ENCODE peak calls at places on chromosomes 11 and 22, in nine cellular contexts. V is Peyer's patch, O is IMR-90, L is adrenal gland, E is stomach, J is testis, K is HCT116, X is tibial nerve, P is neural progenitor cell. F is an unnamed sample.

GRCh38 chr22:29917052-29917902 is 34.3 kb downstream of the MTMR3 start:
- DNase-seq in V (no peak), O (peak; percentile 11), L (peak; percentile 75), E (no peak), J (peak; percentile 52), K (no peak), X (no peak), P (no peak), F (no peak)

GRCh38 chr22:46011627-46012181 is 34.7 kb upstream of the WNT7B start:
- DNase-seq in V (no peak), O (no peak), L (peak; percentile 15), E (no peak), J (no peak), K (no peak), X (no peak), P (no peak), F (no peak)

GRCh38 chr11:41175304-41175972 is 284.0 kb downstream of the LRRC4C start:
- DNase-seq in V (no peak), O (no peak), L (no peak), E (no peak), J (no peak), K (no peak), X (no peak), P (peak; percentile 4), F (no peak)

GRCh38 chr11:122668562-122669090 is 13.1 kb downstream of the UBASH3B start:
- DNase-seq in V (no peak), O (peak; percentile 98), L (no peak), E (no peak), J (no peak), K (peak; percentile 34), X (no peak), P (no peak), F (peak; percentile 38)

GRCh38 chr11:94068764-94069163 is 47.6 kb downstream of the HEPHL1 start:
- DNase-seq in V (no peak), O (no peak), L (no peak), E (no peak), J (no peak), K (no peak), X (no peak), P (no peak), F (no peak)

GRCh38 chr11:2376751-2377451 is at the start of gene CD81:
- DNase-seq in V (peak; percentile 71), O (peak; percentile 33), L (peak; percentile 51), E (peak; percentile 53), J (peak; percentile 69), K (no peak), X (no peak), P (peak; percentile 79), F (no peak)

GRCh38 chr11:72813740-72814138 is 472 bp upstream of the ATG16L2 start:
- DNase-seq in V (peak; percentile 91), O (peak; percentile 66), L (peak; percentile 86), E (peak; percentile 85), J (peak; percentile 84), K (peak; percentile 56), X (peak; percentile 56), P (peak; percentile 82), F (no peak)

GRCh38 chr11:108549319-108549885 is 44.2 kb downstream of the EXPH5 start:
- DNase-seq in V (no peak), O (no peak), L (no peak), E (no peak), J (no peak), K (no peak), X (no peak), P (no peak), F (no peak)

GRCh38 chr11:117887431-117888139 is 11.1 kb upstream of the FXYD6 start:
- DNase-seq in V (peak; percentile 47), O (no peak), L (no peak), E (no peak), J (peak; percentile 14), K (no peak), X (no peak), P (no peak), F (no peak)

GRCh38 chr11:114441921-114442320 is 2.7 kb downstream of the REXO2 start:
- DNase-seq in V (no peak), O (no peak), L (no peak), E (no peak), J (no peak), K (no peak), X (no peak), P (no peak), F (no peak)

DNA sequence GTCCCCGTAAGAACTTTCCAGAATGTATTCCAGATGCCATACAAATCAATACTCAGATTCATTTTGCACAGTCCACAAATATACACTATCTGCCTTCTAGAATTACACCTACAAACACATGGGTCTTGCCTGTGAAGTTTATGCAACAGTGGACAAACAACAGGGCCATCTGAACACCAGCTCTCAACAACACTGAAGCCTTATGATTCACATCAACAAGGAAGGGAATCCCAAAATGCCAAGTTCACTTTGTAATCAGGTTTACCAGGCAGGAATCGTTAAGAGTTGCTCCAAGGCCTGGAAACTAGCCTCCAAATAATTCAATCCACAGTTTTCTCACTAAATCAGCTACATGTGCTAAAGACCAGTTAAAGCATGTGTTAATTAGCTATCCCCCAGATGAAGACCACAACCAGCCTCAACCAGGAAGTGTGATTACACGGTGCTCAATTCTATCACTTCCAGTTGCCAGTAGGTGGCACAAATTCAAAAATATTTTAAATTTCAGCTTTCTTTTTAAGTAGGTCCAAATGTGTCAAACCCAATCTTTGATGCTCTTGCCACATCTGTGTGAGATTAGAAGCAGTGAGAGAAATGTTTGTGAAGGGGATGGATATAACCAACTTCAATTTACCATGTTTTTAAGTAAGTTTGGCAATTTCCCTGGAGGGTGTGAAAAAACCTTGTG is 139.1 kb upstream of the BDNF start:
- DNase-seq in V (no peak), O (peak; percentile 19), L (no peak), E (no peak), J (no peak), K (no peak), X (no peak), P (no peak), F (peak; percentile 16)
- TF ChIP-seq CTCF in V (no peak), O (peak; percentile 38), L (peak; percentile 26), E (no peak), J (peak; percentile 18), K (peak; percentile 64), X (no peak), P (peak; percentile 32), F (peak; percentile 35)

DNA sequence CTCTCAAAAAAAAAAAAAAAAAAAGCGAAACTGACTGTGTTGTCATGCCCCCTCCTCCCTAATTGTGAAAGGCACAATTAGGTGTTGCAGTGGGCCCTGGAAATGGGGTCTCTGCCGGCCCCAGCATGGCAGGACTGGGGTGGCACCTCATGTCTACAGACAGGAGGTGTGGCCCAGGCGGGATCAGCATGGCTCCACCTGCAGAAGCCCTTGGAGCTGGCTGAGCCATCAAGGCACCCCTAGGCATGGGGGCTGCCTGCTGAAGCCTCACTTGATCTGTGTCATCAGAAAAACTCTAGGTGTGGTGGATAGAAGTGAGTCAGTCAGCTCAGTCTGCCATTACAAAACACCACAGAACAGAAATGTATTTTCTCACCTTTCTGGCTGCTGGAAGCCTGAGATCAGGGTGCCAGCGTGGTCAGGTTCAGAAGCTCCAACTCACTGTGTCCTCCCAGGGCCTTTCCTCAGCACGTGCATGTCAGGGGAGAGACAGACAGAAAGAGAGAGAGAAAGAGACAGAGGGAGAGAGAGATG is 10.1 kb upstream of the B4GALNT4 start:
- DNase-seq in V (no peak), O (no peak), L (no peak), E (no peak), J (no peak), K (no peak), X (no peak), P (no peak), F (no peak)
- H3K4me3 ChIP-seq in V (no peak overlapping the region), O (no peak overlapping the region), L (no peak overlapping the region), E (no peak overlapping the region), J (no peak overlapping the region), K (no peak overlapping the region), X (no peak overlapping the region), P (no peak overlapping the region), F (no peak overlapping the region)

GRCh38 chr22:22803285-22803853 is 84.2 kb upstream of the IGLL5 start:
- DNase-seq in V (no peak), O (no peak), L (no peak), E (no peak), J (no peak), K (no peak), X (no peak), P (no peak), F (no peak)

GRCh38 chr22:22798716-22799115 is 88.9 kb upstream of the IGLL5 start:
- DNase-seq in V (no peak), O (no peak), L (no peak), E (no peak), J (no peak), K (no peak), X (no peak), P (no peak), F (no peak)

GRCh38 chr22:22800716-22801115 is 86.9 kb upstream of the IGLL5 start:
- DNase-seq in V (no peak), O (peak; percentile 4), L (peak; percentile 46), E (no peak), J (no peak), K (no peak), X (no peak), P (no peak), F (no peak)

GRCh38 chr22:22799561-22799960 is 88.1 kb upstream of the IGLL5 start:
- DNase-seq in V (no peak), O (no peak), L (peak; percentile 59), E (no peak), J (no peak), K (no peak), X (no peak), P (no peak), F (no peak)

DNA sequence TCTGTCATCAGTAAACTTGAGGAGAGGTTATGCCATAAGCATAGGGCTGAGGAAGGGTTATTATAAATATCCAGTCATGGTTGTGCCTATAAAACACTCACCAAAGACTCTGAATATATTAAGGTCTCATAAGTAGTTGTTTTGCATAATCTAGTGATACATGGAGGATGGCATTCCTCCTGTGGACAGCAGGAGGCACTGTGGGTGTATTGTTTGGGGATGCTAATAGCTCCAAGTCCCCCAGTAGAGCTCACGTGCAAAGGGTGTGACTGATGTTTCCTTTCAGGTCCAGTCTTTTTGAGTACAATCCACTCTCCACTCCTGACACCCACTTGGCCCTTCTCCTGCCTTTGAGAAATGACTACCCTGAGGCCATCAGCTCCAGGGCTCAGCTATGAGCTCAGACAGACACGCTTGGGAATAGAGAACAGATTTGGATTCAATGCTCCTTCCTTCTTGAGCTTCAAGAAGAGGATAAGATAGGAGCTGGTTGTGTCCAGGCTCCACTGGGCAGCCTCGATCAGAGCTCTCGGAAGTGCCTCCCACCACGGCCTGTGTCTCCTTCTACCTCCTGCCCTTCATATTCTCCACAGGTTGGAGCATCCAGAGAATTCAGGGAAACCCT is 85.2 kb upstream of the IGLL5 start:
- DNase-seq in V (no peak), O (no peak), L (no peak), E (no peak), J (no peak), K (no peak), X (no peak), P (peak; percentile 26), F (no peak)
- TF ChIP-seq CTCF in V (peak; percentile 14), O (peak; percentile 13), L (peak; percentile 12), E (no peak), J (peak; percentile 12), K (peak; percentile 56), X (no peak), P (peak; percentile 52), F (peak; percentile 19)

DNA sequence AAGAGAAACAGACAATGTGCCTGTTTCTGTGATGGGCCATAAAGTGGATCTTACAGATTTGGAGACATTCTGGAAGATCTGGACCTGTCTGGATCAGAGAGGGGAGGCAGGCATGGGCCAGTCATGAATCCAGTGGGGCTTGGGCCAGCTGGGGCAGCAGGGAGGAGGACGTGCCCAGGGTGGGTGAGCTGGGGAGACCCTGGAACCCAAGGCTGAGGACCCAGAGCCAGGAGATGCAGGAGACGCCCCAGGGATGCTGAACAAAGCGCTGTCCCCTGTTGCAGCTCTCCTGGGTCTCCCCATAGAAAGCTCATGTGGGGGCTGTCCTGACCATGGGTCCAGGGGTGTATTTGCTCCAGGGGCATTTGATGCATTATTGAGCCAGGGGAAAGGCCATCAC is 1.5 kb upstream of the APOBEC3A start:
- DNase-seq in V (no peak), O (no peak), L (no peak), E (no peak), J (no peak), K (no peak), X (no peak), P (no peak), F (no peak)
- H3K4me3 ChIP-seq in V (no peak overlapping the region), O (no peak overlapping the region), L (no peak overlapping the region), E (no peak overlapping the region), J (no peak overlapping the region), K (no peak overlapping the region), X (no peak overlapping the region), P (no peak overlapping the region), F (no peak overlapping the region)

F was measured in HFF-Myc.